ENCODE peak calls at places on chromosomes 16 and 17, in six cellular contexts. D is activated CD4-positive, alpha-beta T cell treated with anti-CD3 and anti-CD28 coated beads, Interleukin-2, amount 10 ng/mL, durations not matched to agents 7 days and 5 days; E is NCI-H1092 treated with DMSO at 0.1 percent for 48 hours; R is endothelial cell of umbilical vein; F is stromal cell of bone marrow; H is GM12878. Z is an unnamed sample.

GRCh38 chr16:31063843-31064611 is 10.0 kb downstream of the ZNF668 start:
- DNase-seq in E (no peak), F (no peak), R (no peak), H (no peak), D (peak), Z (no peak)

GRCh38 chr16:77975942-77976341 is 46.4 kb upstream of the CLEC3A start:
- DNase-seq in H (no peak), R (no peak), D (no peak), F (no peak), E (no peak), Z (no peak)

GRCh38 chr17:29574732-29575510 is 6.4 kb downstream of the TP53I13 start:
- DNase-seq in R (no peak), D (no peak), H (no peak), F (no peak), E (no peak), Z (no peak)

GRCh38 chr16:8200839-8201238 is 389.5 kb downstream of the TMEM114 start:
- DNase-seq in E (no peak), D (no peak), R (no peak), F (no peak), H (no peak), Z (no peak)

GRCh38 chr17:81194941-81195901 is 27.5 kb downstream of the CEP131 start:
- DNase-seq in F (no peak), E (no peak), D (no peak), R (no peak), H (no peak), Z (no peak)

GRCh38 chr17:45241315-45242011 is 19.8 kb downstream of the FMNL1 start:
- DNase-seq in E (no peak), H (no peak), F (no peak), D (no peak), R (no peak), Z (no peak)

GRCh38 chr17:78045316-78045715 is 83.2 kb downstream of the TMC6 start:
- DNase-seq in R (no peak), H (no peak), F (no peak), D (no peak), E (no peak), Z (no peak)

GRCh38 chr17:65531508-65532431 is 29.7 kb downstream of the AXIN2 start:
- DNase-seq in H (no peak), E (peak), F (no peak), R (no peak), D (no peak), Z (no peak)

GRCh38 chr16:2022723-2023097 is 3.1 kb downstream of the NPW start:
- DNase-seq in D (no peak), H (no peak), F (no peak), E (no peak), R (no peak), Z (peak)

GRCh38 chr17:67992541-67993152 is 3.6 kb downstream of the C17orf58 start:
- DNase-seq in D (no peak), F (no peak), E (peak), H (no peak), R (peak), Z (no peak)

GRCh38 chr17:66605561-66605960 is 229.4 kb upstream of the CACNG5 start:
- DNase-seq in E (no peak), R (no peak), D (no peak), F (no peak), H (no peak), Z (no peak)

GRCh38 chr17:14590458-14591250 is 289.8 kb downstream of the HS3ST3B1 start:
- DNase-seq in F (no peak), D (no peak), R (no peak), H (no peak), E (no peak), Z (no peak)

GRCh38 chr16:87698241-87698640 is 67.5 kb downstream of the KLHDC4 start:
- DNase-seq in R (no peak), F (no peak), H (peak), D (no peak), E (no peak), Z (no peak)

GRCh38 chr17:65143899-65144590 is 6.9 kb downstream of the RGS9 start:
- DNase-seq in E (no peak), D (no peak), F (no peak), R (no peak), H (no peak), Z (no peak)

GRCh38 chr17:33438136-33438535 is 145.0 kb upstream of the ASIC2 start:
- DNase-seq in F (no peak), E (no peak), H (no peak), R (no peak), D (no peak), Z (no peak)

GRCh38 chr16:85975421-85976100 is 76.6 kb downstream of the IRF8 start:
- DNase-seq in F (no peak), R (no peak), H (no peak), D (no peak), E (no peak), Z (no peak)

Z was measured in dermis microvascular lymphatic vessel endothelial cell.